ENCODE peak calls at places on chromosomes 16 and 17, in five cellular contexts. One of them, this sample, is unnamed.

GRCh38 chr17:28818705-28819295 is 23.8 kb downstream of the FAM222B start:
- DNase-seq in Peyer's patch: no peak
- DNase-seq in stomach: no peak
- DNase-seq in body of pancreas: no peak
- DNase-seq in uterus: no peak
- DNase-seq in this sample: no peak

GRCh38 chr17:58242171-58242784 is 3.9 kb downstream of the LPO start:
- DNase-seq in Peyer's patch: no peak
- DNase-seq in stomach: no peak
- DNase-seq in body of pancreas: no peak
- DNase-seq in uterus: no peak
- DNase-seq in this sample: no peak

GRCh38 chr16:81601008-81601428 is 156.4 kb downstream of the CMIP start:
- DNase-seq in Peyer's patch: no peak
- DNase-seq in stomach: no peak
- DNase-seq in body of pancreas: no peak
- DNase-seq in uterus: no peak
- DNase-seq in this sample: no peak

GRCh38 chr16:13919330-13919682 is 648 bp upstream of the ERCC4 start:
- DNase-seq in Peyer's patch: no peak
- DNase-seq in stomach: no peak
- DNase-seq in body of pancreas: peak
- DNase-seq in uterus: no peak
- DNase-seq in this sample: peak

GRCh38 chr16:79261944-79262552 is 338.5 kb downstream of the MAF start:
- DNase-seq in Peyer's patch: no peak
- DNase-seq in stomach: no peak
- DNase-seq in body of pancreas: no peak
- DNase-seq in uterus: no peak
- DNase-seq in this sample: no peak

GRCh38 chr17:74241434-74241833 is 28.1 kb downstream of the TTYH2 start:
- DNase-seq in Peyer's patch: no peak
- DNase-seq in stomach: no peak
- DNase-seq in body of pancreas: no peak
- DNase-seq in uterus: no peak
- DNase-seq in this sample: no peak

GRCh38 chr17:78252111-78252634 is 20.7 kb downstream of the TMEM235 start:
- DNase-seq in Peyer's patch: peak
- DNase-seq in stomach: peak
- DNase-seq in body of pancreas: no peak
- DNase-seq in uterus: no peak
- DNase-seq in this sample: no peak

GRCh38 chr17:30586818-30587595 is 109.8 kb downstream of the GOSR1 start:
- DNase-seq in Peyer's patch: no peak
- DNase-seq in stomach: no peak
- DNase-seq in body of pancreas: no peak
- DNase-seq in uterus: no peak
- DNase-seq in this sample: no peak

GRCh38 chr16:23836404-23837291 is 865 bp downstream of the PRKCB start:
- DNase-seq in Peyer's patch: peak
- DNase-seq in stomach: peak
- DNase-seq in body of pancreas: no peak
- DNase-seq in uterus: no peak
- DNase-seq in this sample: peak

GRCh38 chr16:87581867-87582220 is 20.5 kb upstream of the JPH3 start:
- DNase-seq in Peyer's patch: peak
- DNase-seq in stomach: peak
- DNase-seq in body of pancreas: peak
- DNase-seq in uterus: peak
- DNase-seq in this sample: no peak

GRCh38 chr17:72730091-72730490 is 362.4 kb downstream of the SLC39A11 start:
- DNase-seq in Peyer's patch: no peak
- DNase-seq in stomach: no peak
- DNase-seq in body of pancreas: no peak
- DNase-seq in uterus: no peak
- DNase-seq in this sample: peak

GRCh38 chr16:790086-790485 is 1.7 kb downstream of the CHTF18 start:
- DNase-seq in Peyer's patch: no peak
- DNase-seq in stomach: no peak
- DNase-seq in body of pancreas: no peak
- DNase-seq in uterus: no peak
- DNase-seq in this sample: no peak

GRCh38 chr16:789451-789850 is 1.0 kb downstream of the CHTF18 start:
- DNase-seq in Peyer's patch: no peak
- DNase-seq in stomach: no peak
- DNase-seq in body of pancreas: no peak
- DNase-seq in uterus: no peak
- DNase-seq in this sample: no peak

GRCh38 chr16:787978-788398 is at the start of gene RPUSD1:
- DNase-seq in Peyer's patch: peak
- DNase-seq in stomach: no peak
- DNase-seq in body of pancreas: no peak
- DNase-seq in uterus: no peak
- DNase-seq in this sample: no peak

GRCh38 chr16:787261-787966 is 767 bp downstream of the RPUSD1 start:
- DNase-seq in Peyer's patch: no peak
- DNase-seq in stomach: no peak
- DNase-seq in body of pancreas: no peak
- DNase-seq in uterus: no peak
- DNase-seq in this sample: no peak

DNA sequence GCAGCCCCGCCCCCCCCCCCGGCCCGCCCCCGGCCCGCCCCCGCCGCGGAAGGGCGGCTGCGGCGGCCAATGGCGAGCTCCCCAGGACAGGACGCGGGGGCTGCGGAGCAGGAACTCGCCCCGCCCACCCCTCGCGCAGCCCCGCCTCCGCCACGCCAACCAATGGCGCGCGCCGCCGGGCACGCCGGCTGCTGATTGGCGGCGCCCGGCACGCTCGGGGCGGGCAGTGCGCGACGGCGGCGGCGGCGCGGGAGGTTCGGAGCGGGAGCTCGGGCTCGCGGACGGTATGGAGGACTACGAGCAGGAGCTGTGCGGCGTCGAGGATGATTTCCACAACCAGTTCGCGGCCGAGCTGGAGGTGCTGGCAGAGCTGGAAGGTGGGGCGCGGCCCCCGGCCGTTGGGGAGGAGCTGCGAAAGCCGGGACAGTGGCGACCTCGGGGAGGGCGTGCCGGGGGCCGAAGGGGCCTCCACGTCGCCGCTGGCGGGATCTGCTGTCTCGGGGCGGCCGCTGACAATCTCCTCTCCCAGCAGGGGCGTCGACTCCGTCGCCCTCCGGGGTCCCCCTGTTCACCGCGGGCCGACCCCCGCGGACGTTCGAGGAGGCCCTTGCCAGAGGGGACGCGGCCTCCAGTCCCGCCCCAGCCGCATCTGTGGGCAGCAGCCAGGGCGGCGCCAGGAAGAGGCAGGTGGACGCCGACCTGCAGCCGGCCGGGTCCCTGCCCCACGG is at the start of gene CHTF18:
- DNase-seq in Peyer's patch: peak
- DNase-seq in stomach: peak
- DNase-seq in body of pancreas: peak
- DNase-seq in uterus: peak
- DNase-seq in this sample: peak
- TF ChIP-seq POLR2A in Peyer's patch: no peak
- TF ChIP-seq POLR2A in stomach: no peak
- TF ChIP-seq POLR2A in body of pancreas: no peak
- TF ChIP-seq POLR2A in uterus: peak
- TF ChIP-seq POLR2A in this sample: peak

DNA sequence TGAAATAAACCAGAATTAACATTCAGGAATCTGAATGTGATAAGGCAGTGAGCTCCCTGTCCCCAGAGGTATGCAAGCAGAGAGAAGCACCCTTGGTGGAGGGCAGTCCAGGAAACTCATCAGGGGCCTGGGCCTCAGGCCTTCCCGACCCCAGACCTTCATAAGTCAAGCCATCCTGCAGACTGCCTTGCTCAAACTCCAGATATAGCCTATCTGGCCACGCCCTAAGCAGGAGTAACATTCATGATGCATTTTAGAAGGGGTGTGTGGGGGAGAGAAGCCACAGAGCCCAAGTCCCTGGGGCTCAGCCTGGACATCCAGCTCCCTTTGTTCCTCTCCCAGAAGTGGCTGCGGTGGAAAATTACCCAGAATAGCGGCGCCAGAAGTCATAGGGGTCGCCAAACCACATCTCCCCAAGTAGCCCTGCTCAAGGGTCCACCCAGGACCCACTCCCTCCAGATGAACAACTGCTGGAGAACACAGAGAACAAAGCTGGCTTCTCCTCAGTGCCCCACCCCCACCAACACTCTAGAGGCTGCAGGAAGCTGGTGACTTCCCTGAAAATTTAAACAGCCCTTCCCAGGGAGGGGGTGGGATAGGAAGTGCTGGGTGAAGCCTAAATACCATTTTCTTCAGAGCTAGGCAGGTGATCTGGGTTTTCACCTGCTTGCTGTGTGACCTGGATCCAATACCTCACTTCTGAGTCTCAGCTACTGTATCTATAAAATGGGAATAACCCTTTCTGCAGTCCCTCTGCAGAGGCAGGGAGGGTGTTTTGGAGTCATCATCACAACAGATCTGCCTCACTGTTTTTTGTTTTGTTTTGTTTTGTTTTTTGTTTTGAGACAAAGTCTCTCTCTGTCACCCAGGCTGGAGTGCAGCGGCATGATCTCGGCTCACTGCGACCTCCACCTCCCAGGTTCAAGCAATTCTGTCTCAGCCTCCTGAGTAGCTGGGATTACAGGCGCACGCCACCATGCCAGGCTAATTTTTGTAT is 1.5 kb upstream of the SREBF1 start:
- DNase-seq in Peyer's patch: no peak
- DNase-seq in stomach: no peak
- DNase-seq in body of pancreas: peak
- DNase-seq in uterus: peak
- DNase-seq in this sample: peak
- TF ChIP-seq POLR2A in Peyer's patch: no peak
- TF ChIP-seq POLR2A in stomach: no peak
- TF ChIP-seq POLR2A in body of pancreas: no peak
- TF ChIP-seq POLR2A in uterus: no peak
- TF ChIP-seq POLR2A in this sample: peak

GRCh38 chr17:17749921-17750320 is 68.7 kb downstream of the RAI1 start:
- DNase-seq in Peyer's patch: peak
- DNase-seq in stomach: peak
- DNase-seq in body of pancreas: peak
- DNase-seq in uterus: peak
- DNase-seq in this sample: peak

GRCh38 chr17:17751489-17751995 is 70.3 kb downstream of the RAI1 start:
- DNase-seq in Peyer's patch: peak
- DNase-seq in stomach: no peak
- DNase-seq in body of pancreas: no peak
- DNase-seq in uterus: no peak
- DNase-seq in this sample: peak

GRCh38 chr17:17750881-17751280 is 69.6 kb downstream of the RAI1 start:
- DNase-seq in Peyer's patch: peak
- DNase-seq in stomach: no peak
- DNase-seq in body of pancreas: no peak
- DNase-seq in uterus: no peak
- DNase-seq in this sample: peak

GRCh38 chr17:17752822-17753448 is 71.7 kb downstream of the RAI1 start:
- DNase-seq in Peyer's patch: no peak
- DNase-seq in stomach: no peak
- DNase-seq in body of pancreas: no peak
- DNase-seq in uterus: no peak
- DNase-seq in this sample: no peak

GRCh38 chr17:17751996-17752821 is 71.0 kb downstream of the RAI1 start:
- DNase-seq in Peyer's patch: peak
- DNase-seq in stomach: peak
- DNase-seq in body of pancreas: peak
- DNase-seq in uterus: peak
- DNase-seq in this sample: peak
- TF ChIP-seq POLR2A in Peyer's patch: peak
- TF ChIP-seq POLR2A in stomach: no peak
- TF ChIP-seq POLR2A in body of pancreas: peak
- TF ChIP-seq POLR2A in uterus: peak
- TF ChIP-seq POLR2A in this sample: peak

GRCh38 chr17:2962236-2962635 is 101.2 kb downstream of the OR1D5 start:
- DNase-seq in Peyer's patch: no peak
- DNase-seq in stomach: no peak
- DNase-seq in body of pancreas: no peak
- DNase-seq in uterus: no peak
- DNase-seq in this sample: no peak
- TF ChIP-seq POLR2A in Peyer's patch: no peak
- TF ChIP-seq POLR2A in stomach: no peak
- TF ChIP-seq POLR2A in body of pancreas: no peak
- TF ChIP-seq POLR2A in uterus: no peak
- TF ChIP-seq POLR2A in this sample: no peak

GRCh38 chr17:39739020-39739884 is 1.5 kb downstream of the GRB7 start:
- DNase-seq in Peyer's patch: no peak
- DNase-seq in stomach: peak
- DNase-seq in body of pancreas: peak
- DNase-seq in uterus: peak
- DNase-seq in this sample: no peak

GRCh38 chr17:39736319-39737165 is 1.2 kb upstream of the GRB7 start:
- DNase-seq in Peyer's patch: no peak
- DNase-seq in stomach: no peak
- DNase-seq in body of pancreas: no peak
- DNase-seq in uterus: no peak
- DNase-seq in this sample: no peak

GRCh38 chr17:39738568-39738901 is 797 bp downstream of the GRB7 start:
- DNase-seq in Peyer's patch: no peak
- DNase-seq in stomach: peak
- DNase-seq in body of pancreas: peak
- DNase-seq in uterus: no peak
- DNase-seq in this sample: no peak

GRCh38 chr17:39737331-39737760 is 392 bp upstream of the GRB7 start:
- DNase-seq in Peyer's patch: no peak
- DNase-seq in stomach: no peak
- DNase-seq in body of pancreas: peak
- DNase-seq in uterus: no peak
- DNase-seq in this sample: no peak

GRCh38 chr17:39737761-39738567 is at the start of gene GRB7:
- DNase-seq in Peyer's patch: no peak
- DNase-seq in stomach: peak
- DNase-seq in body of pancreas: peak
- DNase-seq in uterus: peak
- DNase-seq in this sample: no peak
- TF ChIP-seq POLR2A in Peyer's patch: peak
- TF ChIP-seq POLR2A in stomach: no peak
- TF ChIP-seq POLR2A in body of pancreas: peak
- TF ChIP-seq POLR2A in uterus: peak
- TF ChIP-seq POLR2A in this sample: no peak

GRCh38 chr17:75878174-75878998 is at the start of gene TRIM47:
- DNase-seq in Peyer's patch: peak
- DNase-seq in stomach: peak
- DNase-seq in body of pancreas: peak
- DNase-seq in uterus: peak
- DNase-seq in this sample: peak
- TF ChIP-seq POLR2A in Peyer's patch: peak
- TF ChIP-seq POLR2A in stomach: no peak
- TF ChIP-seq POLR2A in body of pancreas: peak
- TF ChIP-seq POLR2A in uterus: peak
- TF ChIP-seq POLR2A in this sample: no peak

This sample was measured in erythroblast.